ENCODE peak calls at places on chromosome 1, in six cellular contexts. Z, O, T, R, A and C are unnamed samples.

GRCh38 chr1:183548136-183548535 is 42.1 kb downstream of the NCF2 start:
- DNase-seq in A (no peak), Z (no peak), R (no peak), O (no peak), T (no peak), C (no peak)

GRCh38 chr1:208132287-208132882 is 111.8 kb downstream of the PLXNA2 start:
- DNase-seq in O (peak), A (peak), Z (peak), T (peak), R (peak), C (no peak)

GRCh38 chr1:40663324-40664166 is 1.9 kb downstream of the RIMS3 start:
- DNase-seq in T (peak), A (no peak), Z (no peak), O (no peak), R (no peak), C (no peak)

GRCh38 chr1:112517231-112517630 is 8.5 kb downstream of the WNT2B start:
- DNase-seq in O (no peak), A (no peak), R (no peak), Z (no peak), T (no peak), C (no peak)

GRCh38 chr1:232211149-232211548 is 418.8 kb downstream of the SIPA1L2 start:
- DNase-seq in O (no peak), T (peak), A (no peak), Z (no peak), R (no peak), C (no peak)

GRCh38 chr1:228015276-228016180 is 8.7 kb downstream of the WNT3A start:
- DNase-seq in O (no peak), R (peak), Z (peak), T (no peak), A (no peak), C (peak)

GRCh38 chr1:225879521-225880209 is 2.5 kb downstream of the TMEM63A start:
- DNase-seq in O (no peak), A (no peak), Z (no peak), R (no peak), T (peak), C (no peak)

GRCh38 chr1:62210960-62211359 is 16.3 kb downstream of the L1TD1 start:
- DNase-seq in T (no peak), O (no peak), Z (no peak), R (no peak), A (no peak), C (no peak)

GRCh38 chr1:204366759-204367158 is 7.0 kb upstream of the PLEKHA6 start:
- DNase-seq in A (no peak), R (no peak), T (peak), O (no peak), Z (no peak), C (no peak)

GRCh38 chr1:116393015-116393414 is 20.0 kb downstream of the ATP1A1 start:
- DNase-seq in O (no peak), Z (no peak), T (no peak), A (no peak), R (no peak), C (no peak)

GRCh38 chr1:112522621-112523020 is 13.9 kb downstream of the WNT2B start:
- DNase-seq in T (no peak), O (peak), Z (no peak), A (no peak), R (peak), C (no peak)

GRCh38 chr1:92366045-92366405 is 67.2 kb downstream of the RPAP2 start:
- DNase-seq in T (no peak), Z (no peak), R (no peak), A (no peak), O (no peak), C (no peak)

GRCh38 chr1:30009720-30010119 is 713.7 kb downstream of the MATN1 start:
- DNase-seq in O (no peak), A (no peak), R (no peak), Z (no peak), T (no peak), C (no peak)

GRCh38 chr1:40799351-40799867 is 15.8 kb downstream of the KCNQ4 start:
- DNase-seq in T (no peak), Z (peak), R (peak), A (no peak), O (peak), C (no peak)

GRCh38 chr1:156747737-156748669 is 3.5 kb downstream of the HDGF start:
- DNase-seq in R (no peak), Z (no peak), O (no peak), A (no peak), T (no peak), C (no peak)

GRCh38 chr1:66300986-66301451 is 232.9 kb upstream of the SGIP1 start:
- DNase-seq in A (peak), Z (no peak), O (peak), R (peak), T (peak), C (no peak)

GRCh38 chr1:37717631-37718030 is 25.3 kb downstream of the CDCA8 start:
- DNase-seq in Z (no peak), A (no peak), R (no peak), T (no peak), O (no peak), C (no peak)

GRCh38 chr1:32045770-32046169 is 27.0 kb upstream of the TMEM39B start:
- DNase-seq in Z (no peak), T (no peak), A (no peak), O (no peak), R (no peak), C (no peak)

GRCh38 chr1:119712342-119713038 is 756 bp downstream of the PHGDH start:
- DNase-seq in R (peak), O (peak), T (peak), Z (peak), A (peak), C (peak)

GRCh38 chr1:70767377-70767776 is 280.2 kb downstream of the PTGER3 start:
- DNase-seq in O (peak), R (no peak), A (no peak), T (no peak), Z (no peak), C (no peak)

GRCh38 chr1:87074001-87074795 is 159.8 kb downstream of the HS2ST1 start:
- DNase-seq in A (no peak), T (no peak), O (no peak), R (peak), Z (no peak), C (no peak)

GRCh38 chr1:38615680-38616079 is 243.9 kb downstream of the RRAGC start:
- DNase-seq in T (no peak), O (no peak), R (no peak), A (no peak), Z (no peak), C (no peak)

GRCh38 chr1:15803380-15803779 is 4.1 kb downstream of the UQCRHL start:
- DNase-seq in T (no peak), O (peak), Z (no peak), R (no peak), A (no peak), C (no peak)

GRCh38 chr1:21229246-21230000 is 52.7 kb upstream of the EIF4G3 start:
- DNase-seq in O (peak), T (no peak), Z (no peak), R (peak), A (no peak), C (no peak)

GRCh38 chr1:35557118-35557610 is at the start of gene KIAA0319L:
- DNase-seq in O (no peak), R (no peak), A (no peak), T (no peak), Z (peak), C (peak)

GRCh38 chr1:172431721-172432192 is 11.3 kb downstream of the C1orf105 start:
- DNase-seq in A (no peak), R (no peak), T (no peak), Z (no peak), O (no peak), C (no peak)

GRCh38 chr1:100187912-100188311 is 9.9 kb upstream of the LRRC39 start:
- DNase-seq in R (peak), A (no peak), T (no peak), Z (no peak), O (peak), C (no peak)

GRCh38 chr1:203322480-203323179 is 17.3 kb downstream of the BTG2 start:
- DNase-seq in O (no peak), A (no peak), T (no peak), R (peak), Z (no peak), C (no peak)

GRCh38 chr1:230857822-230858221 is 10.5 kb downstream of the C1orf198 start:
- DNase-seq in O (peak), T (no peak), A (no peak), R (peak), Z (no peak), C (no peak)

GRCh38 chr1:217109928-217110327 is 386.7 kb upstream of the ESRRG start:
- DNase-seq in Z (no peak), A (no peak), R (no peak), T (no peak), O (no peak), C (no peak)

GRCh38 chr1:236774926-236775325 is 20.2 kb upstream of the MTR start:
- DNase-seq in Z (no peak), A (no peak), T (no peak), R (peak), O (no peak), C (no peak)

GRCh38 chr1:44249543-44249942 is 36.3 kb downstream of the DMAP1 start:
- DNase-seq in R (peak), A (no peak), Z (peak), O (peak), T (no peak), C (no peak)

GRCh38 chr1:24578846-24579245 is 23.0 kb downstream of the NCMAP start:
- DNase-seq in T (no peak), A (no peak), O (no peak), Z (no peak), R (no peak), C (no peak)

GRCh38 chr1:173473599-173474011 is 3.5 kb upstream of the PRDX6 start:
- DNase-seq in A (no peak), T (no peak), R (peak), O (peak), Z (no peak), C (no peak)

GRCh38 chr1:219702551-219703215 is 89.8 kb upstream of the ZC3H11B start:
- DNase-seq in T (no peak), O (peak), A (no peak), R (peak), Z (no peak), C (no peak)

GRCh38 chr1:47875831-47876586 is 121.2 kb downstream of the TRABD2B start:
- DNase-seq in Z (no peak), R (peak), T (no peak), A (no peak), O (peak), C (no peak)

GRCh38 chr1:30324251-30325084 is 398.9 kb downstream of the MATN1 start:
- DNase-seq in Z (no peak), T (no peak), A (no peak), R (no peak), O (no peak), C (no peak)

GRCh38 chr1:2060082-2060481 is 9.9 kb downstream of the PRKCZ start:
- DNase-seq in O (no peak), Z (no peak), R (no peak), T (no peak), A (no peak), C (no peak)
- H3K4me3 ChIP-seq in O (no peak), Z (no peak), R (no peak), T (no peak), A (no peak), C (no peak)

GRCh38 chr1:153549741-153550397 is 811 bp upstream of the S100A3 start:
- DNase-seq in O (no peak), R (no peak), A (no peak), T (no peak), Z (peak), C (no peak)
- H3K4me3 ChIP-seq in O (no peak), R (no peak), A (no peak), T (no peak), Z (no peak), C (no peak)

DNA sequence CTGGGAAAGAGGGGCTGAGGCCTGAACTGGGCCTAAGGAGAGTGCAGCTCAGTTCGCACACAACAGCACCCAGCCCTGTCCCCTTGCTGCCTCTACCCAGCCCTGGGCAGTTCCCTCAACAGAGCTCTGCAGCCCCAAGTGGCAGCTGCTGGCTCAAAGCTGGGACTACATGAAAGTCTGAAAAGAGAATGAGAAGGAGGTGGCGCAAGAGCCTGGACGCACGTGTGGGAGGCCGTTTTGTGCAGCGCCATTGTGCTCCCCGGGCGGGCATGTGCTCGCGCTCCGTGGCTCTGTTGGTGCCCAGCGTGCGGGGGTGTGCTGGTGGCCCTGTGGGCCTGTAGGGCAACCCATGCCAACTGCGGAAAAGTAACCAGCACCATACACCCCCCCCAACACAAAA is 10.3 kb downstream of the GPR37L1 start:
- DNase-seq in A (no peak), O (no peak), T (no peak), Z (peak), R (no peak), C (peak)
- H3K4me3 ChIP-seq in A (no peak), O (no peak), T (no peak), Z (no peak), R (no peak), C (no peak)

GRCh38 chr1:63643517-63643916 is 50.3 kb downstream of the PGM1 start:
- DNase-seq in A (no peak), Z (no peak), R (no peak), T (no peak), O (no peak), C (no peak)

GRCh38 chr1:63638471-63638870 is 45.3 kb downstream of the PGM1 start:
- DNase-seq in R (no peak), O (no peak), T (no peak), Z (no peak), A (no peak), C (no peak)

GRCh38 chr1:63641615-63642014 is 48.4 kb downstream of the PGM1 start:
- DNase-seq in T (no peak), A (no peak), R (no peak), Z (no peak), O (no peak), C (no peak)

GRCh38 chr1:63642901-63643300 is 49.7 kb downstream of the PGM1 start:
- DNase-seq in R (no peak), T (no peak), O (no peak), Z (no peak), A (no peak), C (no peak)

DNA sequence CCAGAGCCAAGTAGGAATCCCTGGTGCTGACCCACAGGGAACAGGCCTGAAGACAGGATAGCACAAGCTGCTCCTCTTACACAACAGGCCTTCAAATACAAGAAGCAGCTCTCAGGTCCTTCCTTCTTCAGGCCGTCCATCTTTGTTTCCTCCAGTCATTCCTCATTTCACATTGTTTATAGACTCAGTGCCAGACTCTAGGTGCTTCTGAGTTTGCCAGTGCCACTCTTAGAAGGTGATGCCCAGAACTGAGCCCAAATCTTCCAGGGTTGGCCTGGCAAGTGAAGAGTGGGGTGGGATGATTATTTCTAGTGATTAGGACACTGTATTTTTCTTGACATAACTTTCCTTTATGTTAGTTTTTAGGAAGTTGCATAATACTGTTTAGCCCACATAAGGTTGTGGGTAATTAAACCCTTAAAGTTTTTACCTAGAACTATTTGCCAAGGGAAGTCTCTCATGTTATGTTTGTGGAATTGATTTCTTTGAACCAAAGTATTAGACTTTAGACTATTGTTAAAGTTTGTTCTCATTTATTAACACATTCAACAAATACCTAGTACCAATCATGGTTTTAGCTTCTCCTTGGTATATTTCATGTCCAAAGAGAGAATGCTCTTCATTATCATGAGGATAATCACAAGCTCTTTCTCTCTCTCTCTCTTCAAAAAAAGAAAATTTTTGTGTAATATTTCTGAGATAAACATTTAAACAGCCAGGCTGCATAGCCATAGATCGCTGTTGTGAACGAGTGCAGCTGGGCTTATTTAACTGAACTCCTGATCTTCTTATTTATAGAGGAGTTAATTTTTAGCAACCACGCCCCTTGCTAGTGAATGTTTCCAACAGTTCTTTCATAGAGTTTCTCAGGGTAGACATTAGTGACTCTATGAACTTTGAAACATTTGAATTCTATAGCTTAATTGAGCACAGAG is 47.7 kb downstream of the PGM1 start:
- DNase-seq in O (no peak), Z (no peak), R (no peak), T (no peak), A (no peak), C (no peak)
- H3K4me3 ChIP-seq in O (no peak), Z (no peak), R (no peak), T (no peak), A (no peak), C (no peak)

GRCh38 chr1:19435181-19435580 is 50.2 kb downstream of the CAPZB start:
- DNase-seq in T (no peak), R (peak), O (no peak), Z (no peak), A (no peak), C (no peak)
- H3K4me3 ChIP-seq in T (no peak), R (no peak), O (no peak), Z (no peak), A (no peak), C (no peak)

GRCh38 chr1:64139877-64140276 is 63.5 kb upstream of the UBE2U start:
- DNase-seq in Z (no peak), T (no peak), R (no peak), A (no peak), O (no peak), C (no peak)

GRCh38 chr1:64135501-64136245 is 67.8 kb upstream of the UBE2U start:
- DNase-seq in A (no peak), Z (no peak), T (no peak), O (no peak), R (no peak), C (no peak)

GRCh38 chr1:64137569-64137936 is 65.9 kb upstream of the UBE2U start:
- DNase-seq in Z (no peak), R (no peak), A (no peak), T (no peak), O (no peak), C (no peak)

GRCh38 chr1:64136296-64136695 is 67.1 kb upstream of the UBE2U start:
- DNase-seq in R (no peak), O (no peak), A (no peak), Z (no peak), T (no peak), C (no peak)

DNA sequence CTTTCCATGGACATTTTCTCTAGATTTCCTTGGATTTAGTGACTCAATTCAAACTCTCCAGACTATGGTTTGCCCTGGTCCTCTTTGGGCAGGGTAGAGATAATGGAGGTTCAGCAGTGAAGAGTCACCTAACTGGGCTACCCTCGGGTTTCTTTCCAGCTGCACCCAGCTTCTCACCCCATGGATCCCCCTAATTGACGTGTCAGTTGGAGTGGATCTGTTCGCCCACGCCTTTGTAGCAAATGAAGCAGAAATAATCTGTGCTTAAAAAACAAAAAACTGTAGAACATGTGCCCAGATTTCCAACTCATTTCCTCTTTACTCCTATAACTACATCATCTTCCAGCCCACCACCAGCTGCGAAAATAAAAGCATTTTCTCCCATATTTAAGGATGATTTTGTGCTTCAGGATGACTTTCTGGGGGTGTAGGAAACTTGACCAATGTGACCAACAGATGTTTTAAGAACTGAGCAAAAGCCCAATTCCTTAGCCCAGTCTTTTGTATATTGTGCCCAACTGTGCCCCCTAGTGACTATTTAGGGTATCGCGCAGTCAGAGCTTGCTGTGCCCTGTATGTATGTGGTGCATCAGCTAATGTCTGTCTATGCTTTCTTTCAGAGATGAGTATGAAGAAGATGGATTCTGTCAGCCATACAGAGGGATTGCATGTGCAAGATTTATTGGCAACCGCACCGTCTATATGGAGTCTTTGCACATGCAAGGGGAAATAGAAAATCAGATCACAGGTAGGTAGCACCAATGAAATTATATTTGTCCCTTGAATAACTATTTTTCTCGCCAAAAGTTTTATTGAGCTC is 66.5 kb upstream of the UBE2U start:
- DNase-seq in Z (peak), T (peak), O (peak), R (peak), A (no peak), C (peak)
- H3K4me3 ChIP-seq in Z (no peak), T (no peak), O (no peak), R (no peak), A (no peak), C (no peak)

GRCh38 chr1:235642021-235642942 is 7.3 kb downstream of the GNG4 start:
- DNase-seq in R (peak), Z (no peak), A (peak), T (peak), O (peak), C (no peak)
- H3K4me3 ChIP-seq in R (no peak), Z (no peak), A (peak), T (peak), O (no peak), C (no peak)

DNA sequence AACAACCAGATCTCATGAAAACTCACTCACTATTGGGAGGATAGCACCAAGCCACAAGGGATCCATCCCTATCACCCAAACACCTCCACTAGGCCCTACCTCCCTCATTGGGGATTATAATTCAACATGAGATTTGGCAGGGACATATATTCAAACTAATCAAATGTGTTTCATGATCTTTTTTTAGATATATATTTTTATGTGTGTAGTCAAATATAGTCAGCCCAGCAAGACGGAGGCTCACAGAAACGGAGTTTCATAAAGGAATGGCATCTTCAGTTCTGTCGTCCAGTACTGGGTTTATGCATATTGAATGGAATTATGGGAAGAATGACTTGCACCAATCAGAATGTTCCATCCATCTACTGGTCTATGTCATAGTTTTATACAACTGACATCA is 343.3 kb upstream of the KAZN start:
- DNase-seq in Z (no peak), A (no peak), T (no peak), O (no peak), R (no peak), C (no peak)
- H3K4me3 ChIP-seq in Z (no peak), A (no peak), T (no peak), O (no peak), R (no peak), C (no peak)